ENCODE peak calls at places on chromosome 17, in six cellular contexts. H, M, C, V, U and F are unnamed samples.
A peak's percentile ranks its signal among the peaks of the same experiment; 100 is the strongest.

GRCh38 chr17:19318611-19319010 is 43.9 kb downstream of the B9D1 start:
- DNase-seq in H (no peak), M (no peak), C (no peak), V (no peak), U (no peak), F (peak; percentile 3)

GRCh38 chr17:9421525-9421924 is 154.1 kb downstream of the STX8 start:
- DNase-seq in H (no peak), M (peak; percentile 2), C (no peak), V (no peak), U (no peak), F (no peak)

GRCh38 chr17:9003355-9004131 is 17.8 kb upstream of the NTN1 start:
- DNase-seq in H (no peak), M (no peak), C (no peak), V (no peak), U (peak; percentile 85), F (no peak)

GRCh38 chr17:4341616-4341977 is 24.9 kb downstream of the UBE2G1 start:
- DNase-seq in H (no peak), M (no peak), C (no peak), V (no peak), U (no peak), F (no peak)

GRCh38 chr17:43878260-43879082 is 28.9 kb downstream of the MPP2 start:
- DNase-seq in H (peak; percentile 71), M (peak; percentile 18), C (peak; percentile 70), V (peak; percentile 69), U (peak; percentile 95), F (peak; percentile 71)

GRCh38 chr17:37791434-37791833 is 46.6 kb upstream of the HNF1B start:
- DNase-seq in H (peak; percentile 7), M (no peak), C (peak; percentile 76), V (no peak), U (no peak), F (no peak)

GRCh38 chr17:31583795-31584340 is 192.4 kb downstream of the RAB11FIP4 start:
- DNase-seq in H (peak; percentile 26), M (no peak), C (no peak), V (no peak), U (no peak), F (no peak)

GRCh38 chr17:17884281-17885028 is 47.7 kb upstream of the SREBF1 start:
- DNase-seq in H (no peak), M (no peak), C (no peak), V (no peak), U (no peak), F (no peak)

GRCh38 chr17:38898291-38898679 is 27.1 kb upstream of the LASP1NB start:
- DNase-seq in H (no peak), M (no peak), C (peak; percentile 61), V (no peak), U (no peak), F (no peak)

GRCh38 chr17:73534575-73534940 is 109.7 kb downstream of the SDK2 start:
- DNase-seq in H (no peak), M (no peak), C (no peak), V (no peak), U (no peak), F (no peak)

GRCh38 chr17:7380321-7380720 is 568 bp upstream of the TNK1 start:
- DNase-seq in H (no peak), M (no peak), C (no peak), V (no peak), U (no peak), F (peak; percentile 84)

GRCh38 chr17:78225088-78225865 is 6.2 kb upstream of the TMEM235 start:
- DNase-seq in H (no peak), M (no peak), C (no peak), V (no peak), U (no peak), F (no peak)

DNA sequence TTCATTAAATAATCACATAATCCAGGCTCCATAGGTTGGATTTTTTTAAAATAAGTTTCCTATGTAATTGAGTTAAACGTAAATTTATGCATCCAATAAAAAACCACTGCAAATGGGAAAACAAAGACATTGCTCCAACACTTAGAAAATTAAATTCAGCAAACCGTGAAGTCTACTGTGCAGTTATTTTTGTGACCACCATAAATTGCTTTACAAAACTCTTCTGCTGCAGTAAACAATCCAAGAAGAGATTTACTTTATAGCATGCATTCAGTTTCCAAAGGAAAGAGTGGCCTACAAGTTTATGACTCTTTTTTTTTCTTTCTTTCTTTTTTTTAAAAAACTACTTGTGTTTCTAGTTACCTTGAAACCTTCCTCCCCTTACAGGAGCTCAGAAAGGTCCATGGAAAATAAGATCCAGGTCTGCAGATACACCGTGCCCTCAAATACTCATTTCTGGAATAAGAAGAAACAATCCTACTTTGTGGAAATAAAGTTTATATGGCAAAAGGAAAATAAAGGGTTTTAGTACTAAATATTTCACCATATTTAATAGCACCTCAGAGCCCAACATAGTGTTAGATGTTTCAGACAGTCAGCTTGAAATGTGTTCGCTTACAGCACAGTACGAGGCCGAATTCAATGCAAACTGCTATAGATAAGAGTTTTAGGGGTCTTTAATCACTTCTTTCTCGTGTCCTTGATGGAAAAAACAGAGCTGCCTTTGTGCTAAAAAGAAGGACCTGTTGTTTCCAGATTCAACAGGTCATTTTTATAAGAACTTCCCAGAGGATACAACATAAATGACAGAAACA is 3.2 kb downstream of the HS3ST3A1 start:
- DNase-seq in H (no peak), M (no peak), C (no peak), V (no peak), U (no peak), F (no peak)
- TF ChIP-seq CTCF in H (no peak), M (no peak), C (no peak), V (no peak), U (no peak), F (no peak)

GRCh38 chr17:81132197-81132540 is 33.1 kb upstream of the PVALEF start:
- DNase-seq in H (no peak), M (no peak), C (no peak), V (no peak), U (peak; percentile 67), F (no peak)

GRCh38 chr17:81129289-81129688 is 36.0 kb upstream of the PVALEF start:
- DNase-seq in H (no peak), M (no peak), C (peak; percentile 33), V (no peak), U (peak; percentile 52), F (no peak)

GRCh38 chr17:81129711-81130367 is 35.5 kb upstream of the PVALEF start:
- DNase-seq in H (no peak), M (no peak), C (no peak), V (no peak), U (peak; percentile 67), F (no peak)

GRCh38 chr17:81131486-81132196 is 33.7 kb upstream of the PVALEF start:
- DNase-seq in H (no peak), M (no peak), C (no peak), V (no peak), U (peak; percentile 68), F (no peak)

GRCh38 chr17:81130385-81131288 is 34.7 kb upstream of the PVALEF start:
- DNase-seq in H (no peak), M (no peak), C (no peak), V (no peak), U (peak; percentile 87), F (no peak)
- TF ChIP-seq POLR2A in H (no peak), M (no peak), C (no peak), V (no peak), U (peak; percentile 52), F (no peak)

DNA sequence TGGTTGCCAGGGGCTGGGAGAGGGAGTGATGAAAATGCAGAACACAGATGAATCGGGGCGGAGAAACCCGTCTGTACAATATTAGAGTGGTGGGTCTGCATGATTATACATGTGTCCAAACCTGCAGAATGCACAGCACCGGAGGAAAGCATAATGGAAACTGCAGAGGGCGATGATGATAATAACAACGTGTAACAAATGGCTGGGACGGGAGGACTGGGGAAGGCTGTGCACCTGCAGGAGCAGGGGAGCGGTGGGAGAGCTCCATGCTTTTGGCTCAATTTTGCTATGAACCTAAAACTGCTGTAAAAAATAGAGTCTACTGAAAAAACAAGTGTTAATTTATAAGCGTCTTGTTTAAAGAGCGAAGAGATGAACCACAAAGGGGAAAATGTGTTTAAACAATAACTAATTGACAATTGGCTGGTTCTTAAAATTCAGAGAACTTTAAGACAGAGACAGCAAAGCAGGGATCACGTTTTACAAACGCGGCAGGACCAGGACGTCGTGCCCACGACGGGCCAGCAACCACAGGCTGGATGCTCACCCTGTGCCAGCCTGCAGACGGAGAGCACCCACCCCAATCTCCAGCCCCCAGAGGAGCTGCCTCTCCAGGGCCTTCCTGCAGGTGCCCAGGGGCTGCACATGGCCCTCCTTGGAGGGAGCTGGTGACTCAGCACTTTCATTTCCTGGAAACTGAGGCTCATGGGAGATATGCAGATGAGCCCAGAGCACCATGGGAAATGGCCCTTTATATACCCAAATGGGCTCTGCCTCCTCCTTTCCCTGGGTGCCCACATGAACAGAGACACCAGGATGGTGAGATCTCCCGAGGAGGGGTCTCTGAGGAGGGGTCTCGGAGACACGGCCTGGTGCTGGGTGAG is at the start of gene TEX19:
- DNase-seq in H (no peak), M (no peak), C (peak; percentile 73), V (no peak), U (no peak), F (no peak)
- TF ChIP-seq CTCF in H (no peak), M (no peak), C (no peak), V (no peak), U (no peak), F (no peak)

GRCh38 chr17:45222994-45223540 is 1.4 kb downstream of the FMNL1 start:
- DNase-seq in H (no peak), M (no peak), C (no peak), V (no peak), U (no peak), F (no peak)
- TF ChIP-seq POLR2A in H (no peak), M (no peak), C (no peak), V (no peak), U (no peak), F (no peak)

DNA sequence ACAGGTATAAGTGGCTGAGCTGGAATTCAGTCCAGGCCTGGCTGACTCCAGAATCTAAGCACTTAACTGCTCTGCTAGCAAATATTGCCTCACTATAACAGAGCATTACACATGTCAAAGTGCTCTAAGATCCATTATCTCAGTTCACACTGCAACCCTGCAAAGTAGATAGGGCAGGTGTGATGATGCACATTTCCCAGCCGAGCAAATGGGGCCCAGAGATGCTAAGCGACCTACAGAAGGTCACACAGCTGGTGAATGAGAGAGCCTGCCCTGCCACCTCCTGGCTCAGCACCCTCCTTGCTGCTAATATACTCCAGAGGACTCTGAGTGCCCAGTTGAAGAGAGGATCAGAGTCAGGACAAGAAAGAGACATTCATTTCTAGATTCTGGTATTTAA is 73.6 kb upstream of the CCL1 start:
- DNase-seq in H (no peak), M (no peak), C (no peak), V (no peak), U (no peak), F (no peak)
- TF ChIP-seq CTCF in H (no peak), M (no peak), C (no peak), V (no peak), U (no peak), F (no peak)

GRCh38 chr17:61399131-61400057 is at the start of gene TBX2:
- DNase-seq in H (no peak), M (peak; percentile 19), C (no peak), V (peak; percentile 84), U (peak; percentile 91), F (peak; percentile 78)
- TF ChIP-seq POLR2A in H (no peak), M (no peak), C (no peak), V (no peak), U (peak; percentile 55), F (peak; percentile 48)